ENCODE peak calls at places on chromosomes 12 and 14, in nine cellular contexts. A, L, R, M, U, N, J, X and K are unnamed samples.

GRCh38 chr14:52233693-52234092 is 33.8 kb upstream of the PTGDR start:
- ATAC-seq in M (no peak), J (no peak), A (no peak), N (no peak), L (no peak), U (no peak), X (no peak), R (no peak), K (no peak)

GRCh38 chr12:100083308-100083707 is 59.4 kb downstream of the BLTP3B start:
- ATAC-seq in M (no peak), R (no peak), A (no peak), X (no peak), U (no peak), J (no peak), L (no peak), N (no peak), K (no peak)

GRCh38 chr12:3628629-3629028 is 124.3 kb downstream of the CRACR2A start:
- ATAC-seq in R (no peak), X (no peak), N (no peak), M (no peak), A (no peak), U (no peak), J (no peak), L (no peak), K (no peak)

GRCh38 chr14:54291491-54292191 is 105.2 kb upstream of the CDKN3 start:
- ATAC-seq in N (peak; percentile 73), R (no peak), J (peak; percentile 72), A (no peak), X (peak; percentile 35), M (no peak), U (no peak), L (peak; percentile 37), K (no peak)

GRCh38 chr14:87304404-87304803 is 688.6 kb downstream of the GALC start:
- ATAC-seq in R (no peak), M (no peak), U (no peak), A (no peak), L (no peak), N (no peak), X (no peak), J (no peak), K (no peak)

GRCh38 chr14:65412189-65412846 is at the start of gene FUT8:
- ATAC-seq in R (peak; percentile 93), A (peak; percentile 88), L (peak; percentile 80), X (peak; percentile 91), J (peak; percentile 96), U (peak; percentile 89), M (peak; percentile 83), N (peak; percentile 94), K (peak; percentile 96)

GRCh38 chr14:52801014-52801708 is 9.8 kb upstream of the GNPNAT1 start:
- ATAC-seq in U (peak; percentile 73), M (no peak), X (peak; percentile 62), R (peak; percentile 32), L (peak; percentile 82), A (peak; percentile 61), J (peak; percentile 62), N (no peak), K (peak; percentile 68)

GRCh38 chr12:20220339-20220738 is 148.0 kb upstream of the PDE3A start:
- ATAC-seq in L (peak; percentile 17), M (no peak), X (peak; percentile 51), R (no peak), U (peak; percentile 76), A (no peak), N (peak; percentile 41), J (peak; percentile 50), K (no peak)

GRCh38 chr12:78470354-78471195 is 394.0 kb upstream of the SYT1 start:
- ATAC-seq in X (peak; percentile 70), R (peak; percentile 73), J (no peak), U (peak; percentile 82), N (no peak), L (peak; percentile 74), A (no peak), M (no peak), K (no peak)

GRCh38 chr12:75995691-75996090 is 35.9 kb downstream of the PHLDA1 start:
- ATAC-seq in A (no peak), N (no peak), L (no peak), M (no peak), X (no peak), R (no peak), J (no peak), U (no peak), K (no peak)

GRCh38 chr12:126936181-126936851 is 1330.7 kb upstream of the TMEM132C start:
- ATAC-seq in X (no peak), L (no peak), N (peak; percentile 93), U (peak; percentile 43), M (peak; percentile 72), A (no peak), J (peak; percentile 79), R (no peak), K (peak; percentile 79)